ENCODE peak calls at places on chromosomes 12 and 14, in ten cellular contexts. A is cardiac muscle cell; T is thyroid gland; P is GM23338; G is astrocyte of the spinal cord; D is adrenal gland; N is upper lobe of right lung; V is fibroblast of pulmonary artery; R is fibroblast of lung; M is CD8-positive, alpha-beta memory T cell. Q is an unnamed sample.

GRCh38 chr14:87148655-87149054 is 844.3 kb downstream of the GALC start:
- DNase-seq in D (no peak), P (peak), T (no peak), A (no peak), V (no peak), N (no peak), R (no peak), M (no peak), G (peak), Q (peak)

GRCh38 chr12:119366007-119366406 is 31.5 kb downstream of the CCDC60 start:
- DNase-seq in M (no peak), R (no peak), A (no peak), N (no peak), D (no peak), P (no peak), G (no peak), V (no peak), T (no peak), Q (no peak)

GRCh38 chr12:108253540-108253939 is 85.6 kb downstream of the CMKLR1 start:
- DNase-seq in G (no peak), A (no peak), P (peak), D (no peak), M (no peak), V (no peak), N (no peak), T (no peak), R (no peak), Q (no peak)

GRCh38 chr14:50117456-50117855 is 1.1 kb upstream of the VCPKMT start:
- DNase-seq in T (no peak), V (no peak), A (no peak), N (no peak), P (no peak), R (no peak), D (no peak), M (no peak), G (no peak), Q (no peak)

GRCh38 chr14:69910871-69911270 is 31.7 kb downstream of the SMOC1 start:
- DNase-seq in R (no peak), D (no peak), N (no peak), V (no peak), G (no peak), P (no peak), A (no peak), T (no peak), M (no peak), Q (no peak)

GRCh38 chr14:103607039-103607668 is 21.9 kb upstream of the KLC1 start:
- DNase-seq in G (peak), M (peak), R (peak), N (peak), T (peak), V (peak), A (peak), D (peak), P (peak), Q (peak)

GRCh38 chr14:59918824-59919581 is 941 bp upstream of the LRRC9 start:
- DNase-seq in G (peak), M (no peak), D (peak), A (peak), P (peak), R (peak), V (peak), N (no peak), T (peak), Q (peak)

GRCh38 chr14:57753821-57754220 is 112.1 kb downstream of the SLC35F4 start:
- DNase-seq in T (no peak), D (no peak), V (no peak), N (no peak), A (no peak), G (no peak), P (no peak), R (no peak), M (no peak), Q (no peak)

GRCh38 chr14:50366589-50366988 is 30.1 kb downstream of the CDKL1 start:
- DNase-seq in M (no peak), P (no peak), R (no peak), A (no peak), D (no peak), T (no peak), G (no peak), V (no peak), N (no peak), Q (no peak)

GRCh38 chr14:101500061-101500460 is 61.2 kb upstream of the DIO3 start:
- DNase-seq in M (no peak), T (no peak), N (no peak), R (no peak), G (no peak), V (no peak), P (no peak), A (no peak), D (no peak), Q (no peak)

GRCh38 chr12:68915055-68915454 is 17.9 kb downstream of the CPM start:
- DNase-seq in M (no peak), N (no peak), R (peak), G (peak), A (no peak), P (no peak), D (no peak), V (peak), T (no peak), Q (peak)

GRCh38 chr12:95848575-95849388 is 10.0 kb upstream of the SNRPF start:
- DNase-seq in M (no peak), V (peak), P (peak), R (peak), A (no peak), N (no peak), T (peak), D (no peak), G (peak), Q (peak)

DNA sequence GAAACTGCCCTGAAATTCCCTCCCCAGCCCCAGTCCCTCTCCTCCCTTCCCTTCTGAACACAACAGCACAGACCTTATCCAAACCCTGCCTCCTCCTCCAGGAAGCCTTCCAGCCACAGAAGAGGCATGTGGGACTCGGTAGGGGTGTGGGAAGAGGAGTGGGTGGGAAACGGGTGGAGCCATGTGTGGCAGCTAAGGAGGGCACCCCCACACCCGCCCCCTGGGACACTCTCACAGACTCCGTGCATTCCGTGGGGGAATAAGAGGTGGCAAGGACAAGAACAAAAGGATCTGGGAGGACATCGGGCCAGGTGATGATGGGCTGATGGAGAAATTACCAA is 24.4 kb downstream of the SLC6A12 start:
- DNase-seq in A (no peak), P (no peak), N (no peak), D (no peak), V (no peak), M (no peak), G (no peak), T (no peak), R (no peak), Q (no peak)
- H3K4me3 ChIP-seq in A (no peak), P (no peak), N (no peak), D (no peak), V (no peak), M (no peak), G (no peak), T (no peak), R (no peak), Q (no peak)

DNA sequence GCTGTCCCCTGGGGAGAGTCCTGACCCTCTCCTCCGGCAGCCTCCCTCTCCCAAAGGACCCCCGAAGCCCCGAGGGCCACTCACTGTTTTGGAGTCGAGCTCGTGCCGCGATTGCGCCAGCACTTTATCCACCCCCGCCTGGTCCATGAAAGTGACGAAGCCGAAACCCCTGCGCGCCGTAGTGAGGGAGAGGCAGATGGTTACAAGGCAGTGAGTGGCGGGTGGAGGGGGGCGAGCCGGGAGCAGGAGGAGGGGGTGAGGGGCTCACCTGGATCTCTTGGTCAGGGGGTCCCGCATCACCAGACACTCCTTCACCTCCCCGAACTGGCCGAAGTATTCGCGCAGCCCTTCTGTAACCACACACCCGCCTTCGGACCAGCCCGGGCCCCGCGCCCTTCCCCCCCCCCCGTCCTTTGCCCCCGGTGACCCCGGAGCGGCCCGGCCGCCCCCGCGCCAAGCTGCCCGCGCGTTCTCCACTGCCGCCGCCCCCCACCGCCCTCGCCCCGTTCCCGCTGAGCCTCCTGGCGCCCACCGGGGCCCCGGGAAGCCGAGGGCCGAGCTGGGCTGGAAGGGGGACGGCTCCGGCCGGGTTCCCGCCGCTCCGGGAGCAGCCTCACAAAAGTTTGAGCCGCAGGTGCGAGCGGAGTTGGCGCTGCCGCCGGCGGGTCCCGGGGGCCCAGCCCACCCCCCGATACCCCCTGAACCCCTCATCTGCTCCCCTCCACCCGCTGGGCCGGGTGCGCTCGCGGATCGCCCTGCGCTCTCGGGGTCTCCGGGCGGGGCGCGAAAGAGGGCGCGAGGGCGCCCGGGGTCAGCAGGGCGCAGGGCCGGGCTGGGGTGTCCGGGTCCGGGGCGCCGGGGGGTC is 808 bp downstream of the MSI1 start:
- DNase-seq in R (no peak), N (no peak), D (no peak), A (peak), M (no peak), P (peak), T (no peak), V (no peak), G (no peak), Q (peak)
- H3K4me3 ChIP-seq in R (no peak), N (peak), D (peak), A (peak), M (no peak), P (peak), T (peak), V (no peak), G (no peak), Q (no peak)

GRCh38 chr14:99644723-99645544 is at the start of gene HHIPL1:
- DNase-seq in P (peak), M (no peak), D (no peak), G (no peak), T (no peak), N (no peak), R (peak), V (peak), A (peak), Q (peak)
- H3K4me3 ChIP-seq in P (peak), M (no peak), D (peak), G (peak), T (peak), N (peak), R (peak), V (peak), A (peak), Q (peak)

GRCh38 chr12:46400406-46400805 is 27.8 kb upstream of the SLC38A2 start:
- DNase-seq in N (no peak), A (no peak), T (no peak), R (peak), G (no peak), D (no peak), P (no peak), V (no peak), M (no peak), Q (peak)
- H3K4me3 ChIP-seq in N (no peak), A (no peak), T (no peak), R (no peak), G (no peak), D (no peak), P (no peak), V (no peak), M (no peak), Q (no peak)

GRCh38 chr12:79978692-79979091 is 43.8 kb upstream of the PPP1R12A start:
- DNase-seq in A (no peak), N (no peak), G (no peak), V (no peak), P (no peak), M (no peak), R (no peak), T (no peak), D (no peak), Q (no peak)

GRCh38 chr12:79983492-79983891 is 48.6 kb upstream of the PPP1R12A start:
- DNase-seq in T (no peak), D (no peak), M (no peak), A (no peak), V (peak), G (peak), N (no peak), R (peak), P (no peak), Q (peak)

GRCh38 chr12:79982371-79983062 is 47.6 kb upstream of the PPP1R12A start:
- DNase-seq in T (no peak), D (no peak), R (no peak), G (no peak), M (no peak), A (no peak), N (no peak), P (no peak), V (no peak), Q (no peak)

GRCh38 chr12:79988368-79988767 is 53.5 kb upstream of the PPP1R12A start:
- DNase-seq in V (peak), A (no peak), P (no peak), T (no peak), N (no peak), G (peak), M (no peak), D (no peak), R (peak), Q (peak)

DNA sequence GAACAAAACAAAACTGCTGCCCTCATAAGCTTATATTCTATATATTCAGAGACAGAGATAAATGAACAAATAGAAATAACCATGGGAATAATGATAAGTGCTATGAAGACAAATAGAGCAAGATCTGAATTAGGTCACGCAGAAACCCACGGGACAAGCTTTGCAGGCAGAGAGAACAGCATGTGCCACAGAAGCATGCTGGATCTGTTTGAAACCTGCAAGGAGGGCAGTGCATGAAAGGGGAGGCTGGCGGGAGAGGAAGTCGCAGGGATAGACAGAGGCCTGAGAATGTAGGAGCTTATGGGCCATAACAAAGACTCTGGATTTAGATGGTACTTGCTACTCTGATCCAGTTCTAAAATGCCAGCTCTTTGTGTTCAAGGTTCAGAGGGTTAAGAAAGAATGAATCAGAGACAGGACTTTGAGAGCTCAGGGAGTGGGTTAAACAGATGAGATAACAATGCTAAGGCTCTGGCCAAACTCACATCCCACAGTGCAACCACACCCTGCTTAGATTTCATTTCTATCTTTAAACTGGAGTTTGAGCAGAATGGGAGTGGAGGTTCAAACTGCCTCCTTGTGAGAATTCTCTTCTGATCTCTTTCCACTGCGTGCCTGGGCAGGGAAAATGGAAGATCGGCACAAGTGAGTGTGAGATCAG is 49.2 kb upstream of the PPP1R12A start:
- DNase-seq in D (no peak), R (peak), N (no peak), P (no peak), T (no peak), A (no peak), V (peak), M (no peak), G (no peak), Q (peak)
- H3K4me3 ChIP-seq in D (no peak), R (no peak), N (no peak), P (no peak), T (no peak), A (no peak), V (no peak), M (no peak), G (no peak), Q (no peak)